ENCODE peak calls at places on chromosome 15, in six cellular contexts. One of them, this sample, is unnamed.
A peak's percentile ranks its signal among the peaks of the same experiment; 100 is the strongest.

GRCh38 chr15:70127288-70127746 is 29.6 kb upstream of the TLE3 start:
- DNase-seq in kidney epithelial cell: no peak
- DNase-seq in tibial nerve: peak; percentile 76
- DNase-seq in CD8-positive, alpha-beta memory T cell: no peak
- DNase-seq in HL-60: no peak
- DNase-seq in sigmoid colon: peak; percentile 78
- DNase-seq in this sample: no peak

GRCh38 chr15:78398076-78398825 is 39.8 kb upstream of the IREB2 start:
- DNase-seq in kidney epithelial cell: no peak
- DNase-seq in tibial nerve: no peak
- DNase-seq in CD8-positive, alpha-beta memory T cell: no peak
- DNase-seq in HL-60: no peak
- DNase-seq in sigmoid colon: no peak
- DNase-seq in this sample: no peak

GRCh38 chr15:92384391-92384790 is 9.3 kb upstream of the ST8SIA2 start:
- DNase-seq in kidney epithelial cell: no peak
- DNase-seq in tibial nerve: no peak
- DNase-seq in CD8-positive, alpha-beta memory T cell: no peak
- DNase-seq in HL-60: no peak
- DNase-seq in sigmoid colon: no peak
- DNase-seq in this sample: no peak

GRCh38 chr15:53472210-53472609 is 287.3 kb downstream of the WDR72 start:
- DNase-seq in kidney epithelial cell: no peak
- DNase-seq in tibial nerve: no peak
- DNase-seq in CD8-positive, alpha-beta memory T cell: no peak
- DNase-seq in HL-60: no peak
- DNase-seq in sigmoid colon: no peak
- DNase-seq in this sample: no peak

GRCh38 chr15:100687532-100688215 is 85.3 kb downstream of the ASB7 start:
- DNase-seq in kidney epithelial cell: peak; percentile 28
- DNase-seq in tibial nerve: no peak
- DNase-seq in CD8-positive, alpha-beta memory T cell: no peak
- DNase-seq in HL-60: no peak
- DNase-seq in sigmoid colon: peak; percentile 76
- DNase-seq in this sample: peak; percentile 71

GRCh38 chr15:79007066-79007465 is 62.2 kb upstream of the CTSH start:
- DNase-seq in kidney epithelial cell: no peak
- DNase-seq in tibial nerve: no peak
- DNase-seq in CD8-positive, alpha-beta memory T cell: no peak
- DNase-seq in HL-60: no peak
- DNase-seq in sigmoid colon: no peak
- DNase-seq in this sample: no peak

GRCh38 chr15:90441011-90441410 is 53.0 kb downstream of the IQGAP1 start:
- DNase-seq in kidney epithelial cell: no peak
- DNase-seq in tibial nerve: no peak
- DNase-seq in CD8-positive, alpha-beta memory T cell: no peak
- DNase-seq in HL-60: no peak
- DNase-seq in sigmoid colon: no peak
- DNase-seq in this sample: no peak

GRCh38 chr15:43528542-43529007 is 11.2 kb downstream of the MAP1A start:
- DNase-seq in kidney epithelial cell: no peak
- DNase-seq in tibial nerve: no peak
- DNase-seq in CD8-positive, alpha-beta memory T cell: no peak
- DNase-seq in HL-60: no peak
- DNase-seq in sigmoid colon: peak; percentile 54
- DNase-seq in this sample: no peak

GRCh38 chr15:55742498-55742926 is 440 bp downstream of the PRTG start:
- DNase-seq in kidney epithelial cell: no peak
- DNase-seq in tibial nerve: no peak
- DNase-seq in CD8-positive, alpha-beta memory T cell: no peak
- DNase-seq in HL-60: no peak
- DNase-seq in sigmoid colon: peak; percentile 72
- DNase-seq in this sample: peak; percentile 63

GRCh38 chr15:69578792-69579587 is 126.4 kb downstream of the RPLP1 start:
- DNase-seq in kidney epithelial cell: peak; percentile 58
- DNase-seq in tibial nerve: no peak
- DNase-seq in CD8-positive, alpha-beta memory T cell: no peak
- DNase-seq in HL-60: no peak
- DNase-seq in sigmoid colon: no peak
- DNase-seq in this sample: no peak

GRCh38 chr15:70356062-70356860 is 258.5 kb upstream of the TLE3 start:
- DNase-seq in kidney epithelial cell: no peak
- DNase-seq in tibial nerve: no peak
- DNase-seq in CD8-positive, alpha-beta memory T cell: no peak
- DNase-seq in HL-60: no peak
- DNase-seq in sigmoid colon: no peak
- DNase-seq in this sample: no peak

GRCh38 chr15:90419738-90420487 is 31.9 kb downstream of the IQGAP1 start:
- DNase-seq in kidney epithelial cell: no peak
- DNase-seq in tibial nerve: no peak
- DNase-seq in CD8-positive, alpha-beta memory T cell: no peak
- DNase-seq in HL-60: no peak
- DNase-seq in sigmoid colon: no peak
- DNase-seq in this sample: peak; percentile 87

GRCh38 chr15:64024172-64025050 is 21.9 kb downstream of the DAPK2 start:
- DNase-seq in kidney epithelial cell: no peak
- DNase-seq in tibial nerve: no peak
- DNase-seq in CD8-positive, alpha-beta memory T cell: no peak
- DNase-seq in HL-60: no peak
- DNase-seq in sigmoid colon: no peak
- DNase-seq in this sample: no peak

GRCh38 chr15:41789662-41790061 is 15.4 kb downstream of the MAPKBP1 start:
- DNase-seq in kidney epithelial cell: no peak
- DNase-seq in tibial nerve: no peak
- DNase-seq in CD8-positive, alpha-beta memory T cell: no peak
- DNase-seq in HL-60: no peak
- DNase-seq in sigmoid colon: no peak
- DNase-seq in this sample: no peak

DNA sequence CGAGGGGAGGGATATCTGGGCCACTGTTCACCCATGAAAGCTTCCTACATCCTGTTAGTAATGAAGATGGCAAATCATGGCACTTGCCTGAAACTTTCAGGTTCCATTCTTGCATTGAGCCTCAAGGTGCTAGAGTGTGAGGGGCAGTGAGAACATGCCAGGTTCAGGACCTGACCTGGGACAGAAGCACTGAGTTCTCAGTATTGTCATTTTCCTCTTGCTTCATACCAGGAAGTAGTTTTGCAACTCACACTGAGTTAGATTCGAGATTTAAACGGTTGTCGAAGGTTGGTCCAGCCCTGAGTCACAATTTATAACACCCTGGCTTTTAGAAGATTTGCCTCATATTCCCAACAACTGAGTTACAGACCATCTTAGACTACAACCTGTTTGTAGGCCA is 11.8 kb upstream of the MEIS2 start:
- DNase-seq in kidney epithelial cell: no peak
- DNase-seq in tibial nerve: no peak
- DNase-seq in CD8-positive, alpha-beta memory T cell: no peak
- DNase-seq in HL-60: no peak
- DNase-seq in sigmoid colon: peak; percentile 68
- DNase-seq in this sample: no peak
- H3K27me3 ChIP-seq in kidney epithelial cell: peaks cover 44% of the 10 kb centered on the region
- H3K27me3 ChIP-seq in tibial nerve: peaks cover 66% of the 10 kb centered on the region
- H3K27me3 ChIP-seq in CD8-positive, alpha-beta memory T cell: peaks cover 45% of the 10 kb centered on the region
- H3K27me3 ChIP-seq in HL-60: peaks cover 62% of the 10 kb centered on the region
- H3K27me3 ChIP-seq in sigmoid colon: no peaks in the 10 kb centered on the region
- H3K27me3 ChIP-seq in this sample: no peaks in the 10 kb centered on the region

DNA sequence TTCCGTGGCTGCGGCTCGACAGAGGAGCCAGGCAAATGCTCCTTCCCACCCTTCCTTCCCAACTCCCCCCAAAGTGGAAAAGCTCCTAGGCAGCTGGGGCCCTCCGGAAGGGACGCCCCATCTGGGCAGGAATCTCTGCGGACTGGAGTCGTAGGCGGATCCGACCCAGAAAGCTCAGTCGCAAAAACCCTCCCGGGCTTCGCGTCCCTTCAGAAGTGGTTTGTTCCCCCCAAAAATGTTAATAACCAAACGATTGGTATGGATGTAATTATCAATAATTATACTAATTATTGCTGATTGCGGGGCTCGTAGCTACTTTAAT is 3.8 kb downstream of the RNU6-1 start:
- DNase-seq in kidney epithelial cell: no peak
- DNase-seq in tibial nerve: no peak
- DNase-seq in CD8-positive, alpha-beta memory T cell: no peak
- DNase-seq in HL-60: no peak
- DNase-seq in sigmoid colon: peak; percentile 63
- DNase-seq in this sample: no peak
- H3K4me3 ChIP-seq in kidney epithelial cell: peak overlapping the region; percentile 2
- H3K4me3 ChIP-seq in tibial nerve: peak overlapping the region; percentile 24
- H3K4me3 ChIP-seq in CD8-positive, alpha-beta memory T cell: peak overlapping the region; percentile 54
- H3K4me3 ChIP-seq in HL-60: no peak overlapping the region
- H3K4me3 ChIP-seq in sigmoid colon: peak overlapping the region; percentile 44
- H3K4me3 ChIP-seq in this sample: peak overlapping the region; percentile 66

DNA sequence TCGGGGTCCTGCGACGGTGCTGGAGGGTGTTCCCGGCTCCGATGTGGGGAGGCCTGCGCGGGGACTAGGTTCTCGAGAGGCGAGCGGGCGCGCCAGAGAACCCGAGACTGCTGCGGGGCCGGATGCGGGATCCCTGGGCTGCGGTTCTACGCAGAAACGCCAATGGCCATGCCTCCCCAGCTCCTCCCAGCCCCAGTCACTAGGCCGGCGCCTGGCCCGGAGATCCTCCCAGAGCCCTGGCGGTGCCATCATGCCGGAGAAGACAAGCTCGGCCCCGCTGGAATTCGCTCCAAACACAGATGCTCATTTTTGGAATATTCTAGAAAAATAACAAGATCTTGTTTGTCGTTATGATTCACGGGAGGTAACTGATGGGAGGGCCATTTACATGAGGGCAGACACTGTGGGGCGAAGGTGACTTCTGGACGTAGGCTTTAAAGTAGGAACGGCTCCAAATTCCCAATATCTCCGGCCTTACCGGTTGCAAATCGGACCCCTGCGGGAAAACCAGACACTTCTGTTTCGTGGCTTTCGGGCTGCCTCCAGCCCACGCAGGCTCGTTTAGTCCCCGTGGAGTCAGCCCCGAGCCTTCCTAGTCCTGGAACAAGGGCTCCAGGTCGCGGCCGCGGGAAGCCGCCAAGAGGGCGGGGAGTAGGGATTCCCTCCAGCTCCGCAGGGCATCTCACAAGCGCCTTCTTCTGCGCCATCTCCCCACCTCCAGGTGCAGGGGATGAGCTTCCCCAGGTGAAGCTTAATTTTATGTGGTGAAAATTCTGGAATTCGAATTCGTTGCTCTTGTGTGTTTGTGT is 74.8 kb upstream of the POLG start:
- DNase-seq in kidney epithelial cell: no peak
- DNase-seq in tibial nerve: no peak
- DNase-seq in CD8-positive, alpha-beta memory T cell: no peak
- DNase-seq in HL-60: no peak
- DNase-seq in sigmoid colon: no peak
- DNase-seq in this sample: peak; percentile 10
- H3K27me3 ChIP-seq in kidney epithelial cell: peaks cover 99% of the 10 kb centered on the region
- H3K27me3 ChIP-seq in tibial nerve: peaks cover 100% of the 10 kb centered on the region
- H3K27me3 ChIP-seq in CD8-positive, alpha-beta memory T cell: peaks cover 91% of the 10 kb centered on the region
- H3K27me3 ChIP-seq in HL-60: peaks cover 89% of the 10 kb centered on the region
- H3K27me3 ChIP-seq in sigmoid colon: peaks cover 100% of the 10 kb centered on the region
- H3K27me3 ChIP-seq in this sample: peaks cover 98% of the 10 kb centered on the region

GRCh38 chr15:59062985-59063384 is 42.0 kb upstream of the CCNB2 start:
- DNase-seq in kidney epithelial cell: no peak
- DNase-seq in tibial nerve: no peak
- DNase-seq in CD8-positive, alpha-beta memory T cell: no peak
- DNase-seq in HL-60: peak; percentile 1
- DNase-seq in sigmoid colon: no peak
- DNase-seq in this sample: no peak
- H3K4me3 ChIP-seq in kidney epithelial cell: no peak overlapping the region
- H3K4me3 ChIP-seq in tibial nerve: no peak overlapping the region
- H3K4me3 ChIP-seq in CD8-positive, alpha-beta memory T cell: no peak overlapping the region
- H3K4me3 ChIP-seq in HL-60: no peak overlapping the region
- H3K4me3 ChIP-seq in sigmoid colon: no peak overlapping the region
- H3K4me3 ChIP-seq in this sample: peak overlapping the region; percentile 59

DNA sequence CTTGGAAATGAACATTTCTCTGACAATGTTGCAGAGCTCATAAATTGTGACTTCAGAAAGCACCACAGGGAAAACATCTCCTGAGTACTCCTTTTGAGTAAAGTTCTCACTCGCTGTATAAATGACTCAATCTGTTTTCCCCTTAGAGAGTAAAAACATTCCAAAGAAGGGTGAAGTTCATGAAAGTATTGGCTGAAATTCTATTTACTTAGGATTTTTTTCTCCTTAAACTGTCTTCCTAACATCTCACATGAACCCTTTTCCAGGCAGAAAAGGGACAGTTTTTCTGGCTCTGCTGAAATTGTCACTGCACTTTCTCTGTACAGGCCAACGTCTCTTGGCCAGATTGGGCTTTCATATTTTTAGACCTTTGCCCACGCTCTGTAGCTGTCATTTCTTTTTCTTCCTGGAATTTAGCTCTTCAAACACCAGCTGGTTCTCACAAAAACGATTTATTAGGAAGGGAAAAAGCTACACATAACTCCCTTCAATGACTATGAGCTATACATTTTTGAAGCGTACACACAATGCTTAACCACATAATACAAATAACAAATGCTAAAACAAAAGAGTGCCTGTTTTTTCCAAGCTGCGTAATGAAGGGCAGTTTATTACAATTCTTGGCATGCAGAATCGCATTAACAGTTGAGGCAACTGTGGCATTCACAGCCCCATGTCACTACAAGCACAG is 216.1 kb downstream of the ATP8B4 start:
- DNase-seq in kidney epithelial cell: no peak
- DNase-seq in tibial nerve: no peak
- DNase-seq in CD8-positive, alpha-beta memory T cell: no peak
- DNase-seq in HL-60: no peak
- DNase-seq in sigmoid colon: no peak
- DNase-seq in this sample: peak; percentile 79
- H3K27me3 ChIP-seq in kidney epithelial cell: no peaks in the 10 kb centered on the region
- H3K27me3 ChIP-seq in tibial nerve: no peaks in the 10 kb centered on the region
- H3K27me3 ChIP-seq in CD8-positive, alpha-beta memory T cell: no peaks in the 10 kb centered on the region
- H3K27me3 ChIP-seq in HL-60: no peaks in the 10 kb centered on the region
- H3K27me3 ChIP-seq in sigmoid colon: no peaks in the 10 kb centered on the region
- H3K27me3 ChIP-seq in this sample: no peaks in the 10 kb centered on the region

GRCh38 chr15:73750951-73751350 is 2.2 kb downstream of the INSYN1 start:
- DNase-seq in kidney epithelial cell: no peak
- DNase-seq in tibial nerve: no peak
- DNase-seq in CD8-positive, alpha-beta memory T cell: no peak
- DNase-seq in HL-60: no peak
- DNase-seq in sigmoid colon: no peak
- DNase-seq in this sample: no peak

GRCh38 chr15:73752817-73753214 is 335 bp downstream of the INSYN1 start:
- DNase-seq in kidney epithelial cell: no peak
- DNase-seq in tibial nerve: no peak
- DNase-seq in CD8-positive, alpha-beta memory T cell: no peak
- DNase-seq in HL-60: no peak
- DNase-seq in sigmoid colon: no peak
- DNase-seq in this sample: peak; percentile 69

GRCh38 chr15:73751896-73752816 is 995 bp downstream of the INSYN1 start:
- DNase-seq in kidney epithelial cell: no peak
- DNase-seq in tibial nerve: no peak
- DNase-seq in CD8-positive, alpha-beta memory T cell: no peak
- DNase-seq in HL-60: no peak
- DNase-seq in sigmoid colon: no peak
- DNase-seq in this sample: peak; percentile 44

GRCh38 chr15:73750441-73750840 is 2.7 kb downstream of the INSYN1 start:
- DNase-seq in kidney epithelial cell: no peak
- DNase-seq in tibial nerve: no peak
- DNase-seq in CD8-positive, alpha-beta memory T cell: no peak
- DNase-seq in HL-60: no peak
- DNase-seq in sigmoid colon: no peak
- DNase-seq in this sample: no peak

DNA sequence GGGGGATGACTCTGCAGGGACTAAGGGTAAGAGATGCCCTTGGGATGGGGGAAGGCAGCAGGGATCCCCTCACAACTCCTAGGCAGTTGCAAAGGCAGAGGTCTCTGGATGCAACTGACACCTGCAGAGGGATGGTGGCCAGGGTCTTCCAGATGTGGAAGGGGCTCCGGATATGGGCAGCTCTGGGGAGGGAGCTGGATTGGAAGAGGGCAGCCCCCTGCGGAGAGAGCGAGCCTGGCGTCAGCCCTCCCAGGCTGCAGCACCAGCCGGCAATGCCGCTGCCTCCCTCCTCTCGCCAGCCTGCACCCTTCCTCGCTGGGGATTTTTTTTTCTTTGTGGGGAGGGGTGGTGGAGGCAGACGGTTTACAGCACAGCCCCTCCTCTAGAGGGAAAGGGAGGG is 1.7 kb downstream of the INSYN1 start:
- DNase-seq in kidney epithelial cell: no peak
- DNase-seq in tibial nerve: no peak
- DNase-seq in CD8-positive, alpha-beta memory T cell: no peak
- DNase-seq in HL-60: no peak
- DNase-seq in sigmoid colon: no peak
- DNase-seq in this sample: no peak
- H3K4me3 ChIP-seq in kidney epithelial cell: no peak overlapping the region
- H3K4me3 ChIP-seq in tibial nerve: peak overlapping the region; percentile 57
- H3K4me3 ChIP-seq in CD8-positive, alpha-beta memory T cell: no peak overlapping the region
- H3K4me3 ChIP-seq in HL-60: no peak overlapping the region
- H3K4me3 ChIP-seq in sigmoid colon: peak overlapping the region; percentile 90
- H3K4me3 ChIP-seq in this sample: peak overlapping the region; percentile 54

This sample was measured in adipocyte.